ENCODE peak calls at places on chromosome 7, in four cellular contexts. One of them, this sample, is unnamed.

GRCh38 chr7:129925416-129926002 is 27.3 kb downstream of the UBE2H start:
- DNase-seq in adrenal gland: no peak
- DNase-seq in colonic mucosa: no peak
- DNase-seq in HCT116: no peak
- DNase-seq in this sample: no peak

GRCh38 chr7:96486681-96487080 is 164.8 kb upstream of the SLC25A13 start:
- DNase-seq in adrenal gland: no peak
- DNase-seq in HCT116: no peak
- DNase-seq in colonic mucosa: no peak
- DNase-seq in this sample: no peak

GRCh38 chr7:12475362-12476063 is 71.8 kb upstream of the VWDE start:
- DNase-seq in HCT116: peak
- DNase-seq in adrenal gland: no peak
- DNase-seq in colonic mucosa: no peak
- DNase-seq in this sample: no peak

GRCh38 chr7:2699289-2699620 is 11.3 kb downstream of the AMZ1 start:
- DNase-seq in HCT116: no peak
- DNase-seq in colonic mucosa: no peak
- DNase-seq in adrenal gland: no peak
- DNase-seq in this sample: no peak

GRCh38 chr7:27364344-27364758 is 121.7 kb downstream of the EVX1 start:
- DNase-seq in colonic mucosa: peak
- DNase-seq in adrenal gland: peak
- DNase-seq in HCT116: no peak
- DNase-seq in this sample: no peak

GRCh38 chr7:101952355-101953247 is 135.2 kb downstream of the CUX1 start:
- DNase-seq in adrenal gland: peak
- DNase-seq in HCT116: peak
- DNase-seq in colonic mucosa: no peak
- DNase-seq in this sample: no peak

GRCh38 chr7:77439572-77439971 is 23.4 kb upstream of the GSAP start:
- DNase-seq in colonic mucosa: peak
- DNase-seq in HCT116: no peak
- DNase-seq in adrenal gland: peak
- DNase-seq in this sample: no peak

GRCh38 chr7:135755351-135755753 is 6.7 kb upstream of the FAM180A start:
- DNase-seq in adrenal gland: no peak
- DNase-seq in colonic mucosa: no peak
- DNase-seq in HCT116: no peak
- DNase-seq in this sample: no peak

GRCh38 chr7:148262721-148263229 is 327.8 kb upstream of the C7orf33 start:
- DNase-seq in colonic mucosa: peak
- DNase-seq in HCT116: peak
- DNase-seq in adrenal gland: peak
- DNase-seq in this sample: no peak

GRCh38 chr7:75054744-75055527 is 18.7 kb downstream of the RCC1L start:
- DNase-seq in HCT116: no peak
- DNase-seq in colonic mucosa: peak
- DNase-seq in adrenal gland: peak
- DNase-seq in this sample: no peak

GRCh38 chr7:83704564-83704963 is 55.6 kb upstream of the SEMA3E start:
- DNase-seq in colonic mucosa: no peak
- DNase-seq in HCT116: no peak
- DNase-seq in adrenal gland: no peak
- DNase-seq in this sample: no peak

GRCh38 chr7:34463830-34464229 is 194.2 kb upstream of the NPSR1 start:
- DNase-seq in HCT116: peak
- DNase-seq in colonic mucosa: no peak
- DNase-seq in adrenal gland: no peak
- DNase-seq in this sample: no peak

GRCh38 chr7:133573554-133574265 is 320.8 kb downstream of the EXOC4 start:
- DNase-seq in adrenal gland: no peak
- DNase-seq in colonic mucosa: no peak
- DNase-seq in HCT116: no peak
- DNase-seq in this sample: no peak

GRCh38 chr7:68925241-68925640 is 673.0 kb upstream of the AUTS2 start:
- DNase-seq in colonic mucosa: no peak
- DNase-seq in HCT116: no peak
- DNase-seq in adrenal gland: no peak
- DNase-seq in this sample: no peak

GRCh38 chr7:129493555-129493954 is 8.8 kb upstream of the SMKR1 start:
- DNase-seq in HCT116: no peak
- DNase-seq in adrenal gland: no peak
- DNase-seq in colonic mucosa: no peak
- DNase-seq in this sample: no peak

DNA sequence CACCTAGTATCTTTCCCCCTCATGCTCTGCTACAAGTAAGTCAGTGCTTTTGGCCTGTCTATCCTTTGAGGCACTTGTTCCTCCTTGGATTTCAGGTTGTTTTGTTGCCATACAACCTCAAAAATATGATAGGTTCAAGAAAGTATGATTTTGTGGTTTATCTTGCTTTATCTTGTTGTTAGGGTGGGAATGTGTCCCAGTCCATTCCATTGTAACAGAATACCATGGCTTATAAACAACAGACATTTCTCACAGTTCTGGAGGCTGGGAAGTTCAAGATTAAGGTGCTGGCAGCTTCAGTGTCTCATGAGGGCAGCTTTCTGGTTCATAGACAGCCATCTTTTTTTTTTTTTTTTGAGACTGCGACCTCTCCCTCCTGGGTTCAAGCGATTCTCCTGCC is 72.1 kb downstream of the TMEM270 start:
- DNase-seq in adrenal gland: no peak
- DNase-seq in colonic mucosa: no peak
- DNase-seq in HCT116: no peak
- DNase-seq in this sample: no peak
- H3K4me3 ChIP-seq in adrenal gland: no peak
- H3K4me3 ChIP-seq in colonic mucosa: no peak
- H3K4me3 ChIP-seq in HCT116: no peak
- H3K4me3 ChIP-seq in this sample: no peak

GRCh38 chr7:116786791-116787443 is 75.5 kb upstream of the CAPZA2 start:
- DNase-seq in adrenal gland: no peak
- DNase-seq in HCT116: no peak
- DNase-seq in colonic mucosa: no peak
- DNase-seq in this sample: no peak
- TF ChIP-seq CTCF in adrenal gland: peak
- TF ChIP-seq CTCF in HCT116: peak
- TF ChIP-seq CTCF in colonic mucosa: no peak
- TF ChIP-seq CTCF in this sample: peak

GRCh38 chr7:111694376-111694775 is 132.1 kb upstream of the IMMP2L start:
- DNase-seq in adrenal gland: no peak
- DNase-seq in HCT116: no peak
- DNase-seq in colonic mucosa: no peak
- DNase-seq in this sample: no peak
- H3K4me3 ChIP-seq in adrenal gland: no peak
- H3K4me3 ChIP-seq in HCT116: no peak
- H3K4me3 ChIP-seq in colonic mucosa: no peak
- H3K4me3 ChIP-seq in this sample: no peak

DNA sequence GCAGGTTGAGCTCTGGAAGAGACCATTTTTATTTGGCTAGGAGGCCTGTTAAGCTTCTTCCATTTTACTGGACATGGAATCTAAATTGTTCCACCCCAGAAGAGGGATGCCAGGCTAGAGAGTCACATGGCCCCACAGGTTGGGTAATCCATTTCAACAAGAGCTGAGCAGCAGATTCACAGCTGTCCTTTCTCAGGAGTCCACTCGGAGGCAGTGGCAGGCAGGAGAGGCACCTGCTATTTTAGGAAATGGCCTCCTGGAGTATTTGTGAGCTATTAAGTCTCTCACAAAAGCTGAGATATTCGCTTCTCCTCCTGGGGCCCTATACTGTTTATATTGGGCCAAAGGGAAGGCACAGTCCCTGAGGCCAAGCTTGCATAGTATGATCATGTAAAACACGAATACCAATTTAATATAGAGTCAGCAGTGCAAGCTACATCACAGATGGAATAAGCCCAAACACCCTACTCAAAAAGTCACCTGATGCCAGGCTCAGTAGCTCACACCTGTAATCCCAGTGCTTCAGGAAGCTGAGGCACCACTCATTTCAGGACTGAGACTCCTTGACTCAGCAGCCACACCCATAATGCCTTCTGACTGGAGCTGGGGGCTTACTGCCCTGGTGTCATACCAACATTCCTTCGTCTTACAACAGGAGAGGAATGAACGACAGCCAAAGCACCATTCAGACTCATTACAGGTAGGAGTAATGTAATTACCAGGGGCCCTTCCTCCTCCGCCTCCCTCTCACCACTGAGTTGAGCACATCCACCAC is 124.1 kb downstream of the LMBR1 start:
- DNase-seq in adrenal gland: peak
- DNase-seq in HCT116: no peak
- DNase-seq in colonic mucosa: no peak
- DNase-seq in this sample: no peak
- TF ChIP-seq CTCF in adrenal gland: no peak
- TF ChIP-seq CTCF in HCT116: no peak
- TF ChIP-seq CTCF in colonic mucosa: no peak
- TF ChIP-seq CTCF in this sample: no peak

GRCh38 chr7:105584165-105584564 is 2.9 kb upstream of the EFCAB10 start:
- DNase-seq in HCT116: no peak
- DNase-seq in adrenal gland: no peak
- DNase-seq in colonic mucosa: no peak
- DNase-seq in this sample: no peak
- H3K4me3 ChIP-seq in HCT116: no peak
- H3K4me3 ChIP-seq in adrenal gland: no peak
- H3K4me3 ChIP-seq in colonic mucosa: no peak
- H3K4me3 ChIP-seq in this sample: no peak

DNA sequence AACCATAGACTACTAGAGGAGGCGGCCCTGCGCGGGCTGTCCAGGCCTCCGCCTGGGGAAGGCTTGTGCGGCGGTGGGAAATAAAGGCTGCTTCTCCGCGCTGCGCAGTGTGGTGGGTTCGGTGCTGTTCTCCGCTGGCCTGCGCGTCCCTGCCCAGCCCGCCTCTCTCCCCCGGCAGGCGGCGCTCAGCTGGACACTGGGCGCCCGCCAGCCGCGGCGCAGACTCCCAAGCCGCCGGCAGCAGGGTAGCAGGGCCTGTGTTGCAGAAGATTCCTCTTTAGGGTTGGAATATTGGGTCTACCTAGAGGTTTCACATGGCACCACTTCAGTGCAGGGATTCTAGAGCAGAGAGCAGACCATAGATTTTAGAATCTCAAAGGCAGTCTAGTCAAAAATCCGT is 66.1 kb upstream of the ZPBP start:
- DNase-seq in HCT116: no peak
- DNase-seq in adrenal gland: no peak
- DNase-seq in colonic mucosa: no peak
- DNase-seq in this sample: no peak
- TF ChIP-seq CTCF in HCT116: no peak
- TF ChIP-seq CTCF in adrenal gland: no peak
- TF ChIP-seq CTCF in colonic mucosa: no peak
- TF ChIP-seq CTCF in this sample: no peak

DNA sequence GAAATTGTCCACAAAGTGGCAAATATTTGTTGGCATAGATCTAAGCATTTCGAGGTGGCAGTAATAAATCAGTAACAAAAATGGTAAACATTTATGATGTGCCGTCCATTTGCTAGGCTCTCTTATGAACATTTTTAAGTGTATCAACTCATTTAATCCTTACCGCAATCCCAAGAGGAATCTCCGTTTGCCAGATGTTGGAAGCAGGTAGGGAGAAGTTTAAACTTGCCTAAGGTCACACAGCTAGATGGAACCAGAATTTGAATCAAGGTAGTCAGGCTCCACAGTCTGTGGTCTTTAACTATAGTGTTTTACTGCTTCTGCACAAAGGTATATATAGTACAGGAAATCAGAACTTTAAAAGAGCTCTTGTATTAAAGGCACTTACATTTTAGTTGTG is 2.6 kb downstream of the MKLN1 start:
- DNase-seq in colonic mucosa: no peak
- DNase-seq in HCT116: no peak
- DNase-seq in adrenal gland: no peak
- DNase-seq in this sample: no peak
- H3K4me3 ChIP-seq in colonic mucosa: no peak
- H3K4me3 ChIP-seq in HCT116: no peak
- H3K4me3 ChIP-seq in adrenal gland: no peak
- H3K4me3 ChIP-seq in this sample: no peak

GRCh38 chr7:156560075-156560474 is 80.5 kb upstream of the RNF32 start:
- DNase-seq in HCT116: no peak
- DNase-seq in colonic mucosa: peak
- DNase-seq in adrenal gland: no peak
- DNase-seq in this sample: no peak
- TF ChIP-seq CTCF in HCT116: peak
- TF ChIP-seq CTCF in colonic mucosa: peak
- TF ChIP-seq CTCF in adrenal gland: no peak
- TF ChIP-seq CTCF in this sample: peak

DNA sequence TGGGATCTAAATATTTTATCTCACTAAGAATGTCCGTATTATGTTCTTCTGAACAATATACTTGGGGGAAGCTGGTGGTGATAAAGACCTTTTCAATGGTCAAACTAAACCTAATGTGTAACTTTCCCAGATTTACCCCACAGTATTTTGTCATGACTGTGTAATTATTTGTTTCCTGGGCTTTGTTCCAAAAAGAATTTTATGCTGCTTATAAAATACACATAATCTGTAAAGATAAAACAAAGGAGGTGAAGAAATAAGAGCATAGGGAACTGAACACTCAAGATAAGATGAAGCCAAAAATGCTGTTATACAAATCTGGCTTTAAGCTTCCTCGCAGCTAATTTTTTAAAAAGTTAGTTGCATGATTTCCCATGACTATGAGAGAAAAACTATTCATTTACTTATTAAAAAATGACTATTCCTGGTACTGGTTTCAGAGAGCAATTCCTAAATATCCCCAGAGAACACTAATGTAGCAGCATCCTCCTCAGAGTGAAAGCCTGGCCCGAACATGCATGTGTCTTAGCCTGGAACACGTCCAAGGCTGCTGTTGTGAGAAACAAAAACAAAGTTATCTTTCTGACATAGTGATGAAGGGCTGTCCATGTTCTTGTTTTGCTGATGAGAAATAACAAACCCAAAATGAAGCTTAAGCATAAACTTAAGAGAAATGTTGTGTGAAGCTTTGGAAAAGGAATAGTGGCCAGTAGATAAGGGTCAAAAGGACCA is 33.9 kb downstream of the MALSU1 start:
- DNase-seq in HCT116: no peak
- DNase-seq in adrenal gland: peak
- DNase-seq in colonic mucosa: no peak
- DNase-seq in this sample: peak
- H3K4me3 ChIP-seq in HCT116: no peak
- H3K4me3 ChIP-seq in adrenal gland: no peak
- H3K4me3 ChIP-seq in colonic mucosa: no peak
- H3K4me3 ChIP-seq in this sample: no peak

GRCh38 chr7:155398944-155399343 is 59.0 kb upstream of the EN2 start:
- DNase-seq in adrenal gland: no peak
- DNase-seq in HCT116: no peak
- DNase-seq in colonic mucosa: no peak
- DNase-seq in this sample: no peak
- TF ChIP-seq CTCF in adrenal gland: no peak
- TF ChIP-seq CTCF in HCT116: peak
- TF ChIP-seq CTCF in colonic mucosa: no peak
- TF ChIP-seq CTCF in this sample: peak